ENCODE peak calls at places on chromosomes 1 and 21, in eight cellular contexts. J is EH; F is dorsolateral prefrontal cortex; K is activated CD4-positive, alpha-beta T cell treated with anti-CD3 and anti-CD28 coated beads, Interleukin-2, amount 50 U/mL, for 1 hour; I is NCI-H774; W is stomach; B is SW480; Y is IMR-90. H is an unnamed sample.

GRCh38 chr1:224873645-224874369 is 55.7 kb upstream of the DNAH14 start:
- DNase-seq in I (no peak), Y (peak; percentile 51), J (peak; percentile 37), W (no peak), K (no peak), B (no peak), F (no peak), H (peak; percentile 55)

GRCh38 chr1:3516911-3517310 is 62.4 kb downstream of the ARHGEF16 start:
- DNase-seq in F (no peak), K (no peak), J (no peak), B (no peak), W (no peak), Y (no peak), I (no peak), H (no peak)

GRCh38 chr1:155835548-155835947 is 21.5 kb downstream of the GON4L start:
- DNase-seq in F (no peak), W (no peak), B (no peak), I (no peak), J (no peak), Y (no peak), K (no peak), H (no peak)

GRCh38 chr1:216820345-216820744 is 97.1 kb upstream of the ESRRG start:
- DNase-seq in W (no peak), Y (peak; percentile 68), B (no peak), K (no peak), J (no peak), F (no peak), I (no peak), H (no peak)

GRCh38 chr1:6037338-6037762 is 8.3 kb upstream of the KCNAB2 start:
- DNase-seq in W (no peak), I (no peak), F (no peak), K (no peak), Y (peak; percentile 34), B (no peak), J (peak; percentile 81), H (no peak)

GRCh38 chr1:231210126-231210525 is 30.9 kb upstream of the GNPAT start:
- DNase-seq in K (no peak), B (no peak), F (no peak), J (no peak), I (no peak), W (no peak), Y (no peak), H (no peak)

GRCh38 chr21:44783023-44783696 is 18.5 kb downstream of the UBE2G2 start:
- DNase-seq in I (no peak), Y (no peak), K (no peak), F (no peak), W (no peak), B (no peak), J (no peak), H (no peak)

GRCh38 chr1:54547601-54548388 is at the start of gene ACOT11:
- DNase-seq in K (no peak), I (no peak), B (peak; percentile 26), F (peak; percentile 86), W (peak; percentile 77), Y (peak; percentile 66), J (peak; percentile 54), H (peak; percentile 29)

GRCh38 chr1:60581455-60582220 is 500.7 kb upstream of the NFIA start:
- DNase-seq in F (no peak), J (no peak), B (no peak), K (no peak), Y (no peak), I (no peak), W (no peak), H (no peak)

GRCh38 chr1:110035236-110035752 is 870 bp downstream of the STRIP1 start:
- DNase-seq in Y (peak; percentile 16), B (peak; percentile 15), J (peak; percentile 57), K (no peak), I (no peak), F (no peak), W (no peak), H (peak; percentile 35)

GRCh38 chr1:168320149-168320548 is 39.5 kb downstream of the TBX19 start:
- DNase-seq in B (no peak), K (no peak), Y (no peak), F (no peak), I (no peak), J (no peak), W (no peak), H (no peak)

GRCh38 chr1:17046043-17046657 is 7.7 kb downstream of the SDHB start:
- DNase-seq in W (no peak), K (no peak), B (peak; percentile 72), Y (peak; percentile 72), I (no peak), J (peak; percentile 71), F (no peak), H (peak; percentile 67)

GRCh38 chr1:208028526-208028925 is 117.6 kb upstream of the CD34 start:
- DNase-seq in B (no peak), Y (no peak), F (no peak), W (no peak), K (no peak), J (peak; percentile 55), I (no peak), H (no peak)

H was measured in bronchial epithelial cell.